ENCODE peak calls at places on chromosomes 3 and 15, in eight cellular contexts. U, D, R, Q, F, M, P and G are unnamed samples.

GRCh38 chr15:87981969-87982368 is 274.6 kb downstream of the NTRK3 start:
- DNase-seq in U (no peak), D (no peak), R (no peak), Q (no peak), F (no peak), M (no peak), P (no peak), G (no peak)

GRCh38 chr15:90813796-90814192 is 54.6 kb upstream of the FURIN start:
- DNase-seq in U (no peak), D (no peak), R (no peak), Q (no peak), F (no peak), M (no peak), P (no peak), G (no peak)

GRCh38 chr15:70200003-70200410 is 102.3 kb upstream of the TLE3 start:
- DNase-seq in U (no peak), D (no peak), R (no peak), Q (no peak), F (no peak), M (no peak), P (no peak), G (no peak)

GRCh38 chr15:47870300-47870955 is 153.1 kb downstream of the SEMA6D start:
- DNase-seq in U (no peak), D (no peak), R (no peak), Q (no peak), F (no peak), M (peak; percentile 28), P (peak; percentile 27), G (peak; percentile 75)

GRCh38 chr15:33234019-33234418 is 39.5 kb upstream of the FMN1 start:
- DNase-seq in U (no peak), D (no peak), R (no peak), Q (no peak), F (peak; percentile 34), M (no peak), P (no peak), G (no peak)

GRCh38 chr15:69783211-69783610 is 314.5 kb downstream of the TLE3 start:
- DNase-seq in U (no peak), D (no peak), R (peak; percentile 36), Q (no peak), F (no peak), M (no peak), P (no peak), G (no peak)

GRCh38 chr3:177944228-177944661 is 592.0 kb upstream of the KCNMB2 start:
- DNase-seq in U (peak; percentile 65), D (no peak), R (no peak), Q (no peak), F (peak; percentile 72), M (no peak), P (no peak), G (no peak)

GRCh38 chr3:25904248-25904647 is 114.4 kb downstream of the OXSM start:
- DNase-seq in U (no peak), D (no peak), R (no peak), Q (no peak), F (peak; percentile 71), M (peak; percentile 27), P (no peak), G (no peak)

GRCh38 chr15:79050977-79051376 is 39.6 kb downstream of the RASGRF1 start:
- DNase-seq in U (no peak), D (no peak), R (no peak), Q (no peak), F (no peak), M (no peak), P (no peak), G (no peak)

GRCh38 chr3:33749546-33750215 is 31.6 kb upstream of the CLASP2 start:
- DNase-seq in U (no peak), D (no peak), R (no peak), Q (no peak), F (peak; percentile 32), M (no peak), P (no peak), G (no peak)

GRCh38 chr3:45572755-45573154 is 21.8 kb upstream of the LIMD1 start:
- DNase-seq in U (no peak), D (no peak), R (no peak), Q (no peak), F (no peak), M (no peak), P (no peak), G (no peak)
- H3K4me3 ChIP-seq in U (no peak overlapping the region), D (peak overlapping the region; percentile 23), R (no peak overlapping the region), Q (no peak overlapping the region), F (no peak overlapping the region), M (no peak overlapping the region), P (no peak overlapping the region), G (no peak overlapping the region)

GRCh38 chr3:72447059-72447946 is 400.9 kb downstream of the SHQ1 start:
- DNase-seq in U (peak; percentile 92), D (peak; percentile 93), R (peak; percentile 84), Q (peak; percentile 93), F (peak; percentile 84), M (peak; percentile 94), P (peak; percentile 96), G (peak; percentile 98)
- H3K27ac ChIP-seq in U (peak overlapping the region; percentile 79), D (peak overlapping the region; percentile 87), R (peak overlapping the region; percentile 95), Q (peak overlapping the region; percentile 87), F (no peak overlapping the region), M (peak overlapping the region; percentile 89), P (peak overlapping the region; percentile 86), G (no peak overlapping the region)

GRCh38 chr3:179181993-179182551 is 33.9 kb downstream of the PIK3CA start:
- DNase-seq in U (no peak), D (no peak), R (no peak), Q (no peak), F (peak; percentile 49), M (no peak), P (no peak), G (no peak)

GRCh38 chr3:179179979-179180758 is 32.0 kb downstream of the PIK3CA start:
- DNase-seq in U (no peak), D (no peak), R (no peak), Q (no peak), F (peak; percentile 40), M (no peak), P (no peak), G (no peak)

GRCh38 chr3:179186426-179186825 is 38.3 kb downstream of the PIK3CA start:
- DNase-seq in U (no peak), D (no peak), R (no peak), Q (no peak), F (no peak), M (no peak), P (no peak), G (no peak)

GRCh38 chr3:179181021-179181472 is 32.9 kb downstream of the PIK3CA start:
- DNase-seq in U (no peak), D (no peak), R (no peak), Q (no peak), F (peak; percentile 26), M (no peak), P (no peak), G (no peak)

DNA sequence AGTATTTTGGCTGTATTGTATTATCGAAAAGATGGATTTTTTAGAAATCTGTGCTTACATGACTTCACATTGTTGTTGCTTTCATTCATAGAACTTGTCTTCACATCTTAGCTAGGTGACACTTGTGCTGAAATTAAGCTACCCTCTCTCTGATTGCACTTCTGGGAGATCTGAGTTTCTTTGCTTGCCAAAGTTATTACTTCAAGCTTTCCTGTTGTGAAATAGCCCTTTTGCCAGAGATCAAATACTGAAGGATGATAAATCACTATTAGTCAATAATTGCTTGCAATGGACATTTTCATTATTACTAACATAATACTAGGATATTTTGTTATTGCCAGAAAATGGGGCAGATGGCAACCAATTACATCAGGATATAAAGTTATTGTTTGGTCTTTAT is 34.7 kb downstream of the PIK3CA start:
- DNase-seq in U (no peak), D (no peak), R (no peak), Q (no peak), F (no peak), M (no peak), P (no peak), G (no peak)
- H3K4me1 ChIP-seq in U (peaks cover 31% of the 10 kb centered on the region), D (peaks cover 89% of the 10 kb centered on the region), R (no peaks in the 10 kb centered on the region), Q (peaks cover 51% of the 10 kb centered on the region), F (peaks cover 36% of the 10 kb centered on the region), M (peaks cover 65% of the 10 kb centered on the region), P (peaks cover 21% of the 10 kb centered on the region), G (peaks cover 16% of the 10 kb centered on the region)

GRCh38 chr3:5186854-5187151 is 704 bp upstream of the EDEM1 start:
- DNase-seq in U (no peak), D (no peak), R (no peak), Q (no peak), F (peak; percentile 28), M (no peak), P (no peak), G (no peak)

GRCh38 chr3:5187152-5187919 is at the start of gene EDEM1:
- DNase-seq in U (peak; percentile 81), D (peak; percentile 94), R (peak; percentile 95), Q (peak; percentile 96), F (peak; percentile 94), M (peak; percentile 96), P (peak; percentile 97), G (peak; percentile 97)

GRCh38 chr3:5185093-5185673 is 2.3 kb upstream of the EDEM1 start:
- DNase-seq in U (no peak), D (no peak), R (no peak), Q (no peak), F (no peak), M (no peak), P (no peak), G (no peak)

GRCh38 chr3:5187920-5188418 is 462 bp downstream of the EDEM1 start:
- DNase-seq in U (peak; percentile 41), D (peak; percentile 33), R (no peak), Q (peak; percentile 73), F (peak; percentile 44), M (peak; percentile 49), P (peak; percentile 52), G (peak; percentile 69)

GRCh38 chr3:5186089-5186853 is 1.2 kb upstream of the EDEM1 start:
- DNase-seq in U (no peak), D (no peak), R (no peak), Q (no peak), F (no peak), M (no peak), P (no peak), G (no peak)
- H3K4me3 ChIP-seq in U (no peak overlapping the region), D (peak overlapping the region; percentile 95), R (peak overlapping the region; percentile 39), Q (peak overlapping the region; percentile 96), F (peak overlapping the region; percentile 73), M (no peak overlapping the region), P (peak overlapping the region; percentile 95), G (peak overlapping the region; percentile 41)

DNA sequence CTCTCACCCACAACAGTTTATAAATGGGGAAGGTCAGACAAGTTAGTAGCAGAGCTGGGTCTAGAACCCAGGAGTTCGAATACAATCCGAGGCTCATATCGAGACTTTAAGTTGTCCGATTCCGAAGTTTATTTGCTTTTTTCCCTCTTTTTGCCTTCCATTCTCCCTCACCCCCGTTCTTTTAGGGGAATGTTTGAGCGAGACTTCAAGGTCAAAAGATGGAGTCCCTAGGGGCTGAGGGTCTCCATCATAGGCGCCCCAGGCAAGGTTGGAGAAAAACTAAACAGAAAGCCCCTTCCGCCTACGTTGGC is 7.2 kb downstream of the BCL6 start:
- DNase-seq in U (no peak), D (no peak), R (no peak), Q (no peak), F (no peak), M (no peak), P (no peak), G (no peak)
- H3K27ac ChIP-seq in U (peak overlapping the region; percentile 65), D (peak overlapping the region; percentile 99), R (peak overlapping the region; percentile 99), Q (peak overlapping the region; percentile 99), F (peak overlapping the region; percentile 58), M (peak overlapping the region; percentile 98), P (peak overlapping the region; percentile 96), G (peak overlapping the region; percentile 62)

GRCh38 chr3:136905549-136905948 is 43.5 kb downstream of the NCK1 start:
- DNase-seq in U (no peak), D (no peak), R (no peak), Q (no peak), F (no peak), M (no peak), P (no peak), G (no peak)
- H3K4me1 ChIP-seq in U (peaks cover 29% of the 10 kb centered on the region), D (peaks cover 63% of the 10 kb centered on the region), R (no peaks in the 10 kb centered on the region), Q (peaks cover 42% of the 10 kb centered on the region), F (peaks cover 53% of the 10 kb centered on the region), M (peaks cover 24% of the 10 kb centered on the region), P (no peaks in the 10 kb centered on the region), G (no peaks in the 10 kb centered on the region)